ENCODE peak calls at places on chromosomes 11 and 22, in ten cellular contexts. Q is mammary epithelial cell; R is activated naive CD4-positive, alpha-beta T cell treated with Interleukin-2 at 50 U/mL for 16 hours; O is NCI-H774; Z is T-cell; S is esophagus squamous epithelium; Y is nucleus accumbens; F is kidney epithelial cell; B is HCEC 1CT; H is astrocyte of the spinal cord. T is an unnamed sample.

GRCh38 chr11:128603752-128604472 is 16.6 kb upstream of the ETS1 start:
- DNase-seq in Z (no peak), S (no peak), Y (no peak), O (no peak), Q (no peak), B (peak; percentile 11), H (no peak), R (no peak), F (no peak), T (no peak)

GRCh38 chr22:29083576-29084566 is 11.0 kb downstream of the KREMEN1 start:
- DNase-seq in F (no peak), B (peak; percentile 49), S (no peak), O (no peak), H (no peak), R (no peak), Q (no peak), Z (no peak), Y (no peak), T (no peak)

GRCh38 chr11:36711104-36711825 is 113.2 kb upstream of the RAG2 start:
- DNase-seq in B (no peak), F (no peak), Z (no peak), Y (no peak), H (no peak), O (no peak), R (no peak), S (no peak), Q (peak; percentile 6), T (no peak)

GRCh38 chr11:124762077-124762623 is at the start of gene ESAM:
- DNase-seq in Q (no peak), Z (peak; percentile 66), H (no peak), F (no peak), O (peak; percentile 50), B (no peak), R (peak; percentile 72), S (no peak), Y (no peak), T (no peak)

GRCh38 chr11:48210052-48210451 is 6.6 kb upstream of the OR4B1 start:
- DNase-seq in F (no peak), S (no peak), O (no peak), R (no peak), Q (no peak), H (no peak), Z (no peak), Y (no peak), B (peak; percentile 25), T (no peak)

GRCh38 chr22:45667486-45667885 is 4.1 kb upstream of the ATXN10 start:
- DNase-seq in R (no peak), Y (no peak), F (no peak), S (no peak), O (no peak), H (no peak), B (no peak), Q (no peak), Z (no peak), T (no peak)

GRCh38 chr22:24410110-24410856 is 17.1 kb upstream of the ADORA2A start:
- DNase-seq in Q (no peak), B (peak; percentile 46), Y (no peak), R (no peak), Z (no peak), H (peak; percentile 41), S (no peak), F (no peak), O (no peak), T (no peak)

GRCh38 chr11:68370211-68371111 is 58.1 kb downstream of the LRP5 start:
- DNase-seq in Y (no peak), O (no peak), Z (no peak), S (no peak), H (no peak), R (no peak), B (no peak), Q (no peak), F (no peak), T (peak; percentile 29)

GRCh38 chr11:62514151-62514550 is 32.5 kb downstream of the AHNAK start:
- DNase-seq in B (no peak), H (no peak), Y (no peak), Q (no peak), R (no peak), Z (no peak), S (no peak), F (no peak), O (no peak), T (no peak)

GRCh38 chr11:64545605-64546004 is 45.4 kb upstream of the SLC22A12 start:
- DNase-seq in H (peak; percentile 68), F (no peak), Q (peak; percentile 75), S (no peak), B (peak; percentile 60), Z (no peak), R (no peak), O (no peak), Y (no peak), T (no peak)

GRCh38 chr11:112294688-112295340 is 34.2 kb upstream of the PLET1 start:
- DNase-seq in R (no peak), S (no peak), Y (no peak), Q (no peak), F (no peak), Z (no peak), B (no peak), H (no peak), O (no peak), T (no peak)

GRCh38 chr11:82930229-82930628 is 28.7 kb downstream of the DDIAS start:
- DNase-seq in H (no peak), Z (no peak), F (no peak), S (no peak), R (no peak), Y (no peak), Q (no peak), B (no peak), O (no peak), T (no peak)

GRCh38 chr11:44071157-44071556 is 5.1 kb downstream of the ACCS start:
- DNase-seq in H (no peak), O (no peak), R (no peak), B (no peak), S (no peak), Y (no peak), Z (no peak), Q (no peak), F (no peak), T (no peak)

T was measured in GM04503.